ENCODE peak calls at places on chromosome 1, in five cellular contexts. One of them, this sample, is unnamed.
A peak's percentile ranks its signal among the peaks of the same experiment; 100 is the strongest.

GRCh38 chr1:181131255-181131901 is 42.9 kb downstream of the IER5 start:
- DNase-seq in epithelial cell of esophagus: no peak
- DNase-seq in glomerular endothelial cell: no peak
- DNase-seq in Daoy: no peak
- DNase-seq in RWPE1: no peak
- DNase-seq in this sample: peak; percentile 56

GRCh38 chr1:205933672-205934618 is 9.3 kb downstream of the SLC26A9 start:
- DNase-seq in Daoy: peak; percentile 81
- DNase-seq in epithelial cell of esophagus: peak; percentile 78
- DNase-seq in RWPE1: peak; percentile 85
- DNase-seq in glomerular endothelial cell: peak; percentile 73
- DNase-seq in this sample: no peak

GRCh38 chr1:179175011-179175934 is 54.2 kb downstream of the ABL2 start:
- DNase-seq in epithelial cell of esophagus: peak; percentile 85
- DNase-seq in Daoy: peak; percentile 39
- DNase-seq in RWPE1: no peak
- DNase-seq in glomerular endothelial cell: no peak
- DNase-seq in this sample: no peak

GRCh38 chr1:68542586-68542985 is 45.7 kb upstream of the DEPDC1 start:
- DNase-seq in Daoy: peak; percentile 22
- DNase-seq in epithelial cell of esophagus: peak; percentile 20
- DNase-seq in glomerular endothelial cell: peak; percentile 4
- DNase-seq in RWPE1: peak; percentile 20
- DNase-seq in this sample: no peak

GRCh38 chr1:94025383-94026340 is 95.3 kb downstream of the ABCA4 start:
- DNase-seq in Daoy: peak; percentile 71
- DNase-seq in glomerular endothelial cell: no peak
- DNase-seq in RWPE1: peak; percentile 75
- DNase-seq in epithelial cell of esophagus: peak; percentile 74
- DNase-seq in this sample: peak; percentile 23

GRCh38 chr1:1770102-1770501 is 8.2 kb downstream of the NADK start:
- DNase-seq in RWPE1: no peak
- DNase-seq in Daoy: no peak
- DNase-seq in epithelial cell of esophagus: no peak
- DNase-seq in glomerular endothelial cell: no peak
- DNase-seq in this sample: no peak

GRCh38 chr1:243233908-243234307 is 21.2 kb downstream of the CEP170 start:
- DNase-seq in epithelial cell of esophagus: no peak
- DNase-seq in Daoy: no peak
- DNase-seq in RWPE1: no peak
- DNase-seq in glomerular endothelial cell: no peak
- DNase-seq in this sample: no peak

GRCh38 chr1:8667869-8668595 is 149.4 kb downstream of the RERE start:
- DNase-seq in Daoy: peak; percentile 45
- DNase-seq in RWPE1: no peak
- DNase-seq in glomerular endothelial cell: no peak
- DNase-seq in epithelial cell of esophagus: no peak
- DNase-seq in this sample: no peak

GRCh38 chr1:16617101-16617727 is 3.9 kb upstream of the NBPF1 start:
- DNase-seq in glomerular endothelial cell: no peak
- DNase-seq in RWPE1: no peak
- DNase-seq in epithelial cell of esophagus: no peak
- DNase-seq in Daoy: no peak
- DNase-seq in this sample: no peak

GRCh38 chr1:153476491-153477093 is 16.1 kb upstream of the S100A7 start:
- DNase-seq in Daoy: no peak
- DNase-seq in glomerular endothelial cell: no peak
- DNase-seq in epithelial cell of esophagus: no peak
- DNase-seq in RWPE1: no peak
- DNase-seq in this sample: no peak

GRCh38 chr1:33219886-33220661 is 36.2 kb upstream of the ZNF362 start:
- DNase-seq in RWPE1: peak; percentile 92
- DNase-seq in glomerular endothelial cell: no peak
- DNase-seq in Daoy: peak; percentile 83
- DNase-seq in epithelial cell of esophagus: peak; percentile 92
- DNase-seq in this sample: no peak

GRCh38 chr1:150066838-150067183 is 765 bp upstream of the VPS45 start:
- DNase-seq in RWPE1: peak; percentile 13
- DNase-seq in glomerular endothelial cell: no peak
- DNase-seq in epithelial cell of esophagus: no peak
- DNase-seq in Daoy: no peak
- DNase-seq in this sample: no peak

GRCh38 chr1:34842952-34843371 is 16.6 kb downstream of the SMIM12 start:
- DNase-seq in epithelial cell of esophagus: no peak
- DNase-seq in glomerular endothelial cell: no peak
- DNase-seq in Daoy: no peak
- DNase-seq in RWPE1: no peak
- DNase-seq in this sample: no peak

This sample was measured in germinal center.